ENCODE peak calls at places on chromosomes 6 and 20, in six cellular contexts. One of them, this sample, is unnamed.

GRCh38 chr20:20710847-20711315 is 1.6 kb downstream of the RALGAPA2 start:
- DNase-seq in Peyer's patch: no peak
- DNase-seq in breast epithelium: peak
- DNase-seq in uterus: no peak
- DNase-seq in adrenal gland: no peak
- DNase-seq in body of pancreas: peak
- DNase-seq in this sample: peak

GRCh38 chr6:111804627-111805235 is 68.5 kb downstream of the FYN start:
- DNase-seq in Peyer's patch: no peak
- DNase-seq in breast epithelium: no peak
- DNase-seq in uterus: peak
- DNase-seq in adrenal gland: no peak
- DNase-seq in body of pancreas: no peak
- DNase-seq in this sample: peak

GRCh38 chr6:167831281-167831680 is 4.6 kb downstream of the AFDN start:
- DNase-seq in Peyer's patch: no peak
- DNase-seq in breast epithelium: no peak
- DNase-seq in uterus: no peak
- DNase-seq in adrenal gland: no peak
- DNase-seq in body of pancreas: no peak
- DNase-seq in this sample: no peak

GRCh38 chr6:105192707-105193465 is 13.1 kb upstream of the POPDC3 start:
- DNase-seq in Peyer's patch: no peak
- DNase-seq in breast epithelium: no peak
- DNase-seq in uterus: no peak
- DNase-seq in adrenal gland: no peak
- DNase-seq in body of pancreas: no peak
- DNase-seq in this sample: no peak

GRCh38 chr6:7615611-7616383 is 25.8 kb downstream of the SNRNP48 start:
- DNase-seq in Peyer's patch: no peak
- DNase-seq in breast epithelium: peak
- DNase-seq in uterus: no peak
- DNase-seq in adrenal gland: peak
- DNase-seq in body of pancreas: peak
- DNase-seq in this sample: peak

GRCh38 chr20:21548390-21549035 is 34.6 kb upstream of the NKX2-2 start:
- DNase-seq in Peyer's patch: no peak
- DNase-seq in breast epithelium: no peak
- DNase-seq in uterus: no peak
- DNase-seq in adrenal gland: no peak
- DNase-seq in body of pancreas: no peak
- DNase-seq in this sample: no peak

GRCh38 chr6:154703094-154703493 is 30.1 kb upstream of the SCAF8 start:
- DNase-seq in Peyer's patch: no peak
- DNase-seq in breast epithelium: no peak
- DNase-seq in uterus: no peak
- DNase-seq in adrenal gland: no peak
- DNase-seq in body of pancreas: no peak
- DNase-seq in this sample: no peak

GRCh38 chr6:56357616-56358373 is 110.4 kb upstream of the COL21A1 start:
- DNase-seq in Peyer's patch: no peak
- DNase-seq in breast epithelium: no peak
- DNase-seq in uterus: no peak
- DNase-seq in adrenal gland: no peak
- DNase-seq in body of pancreas: no peak
- DNase-seq in this sample: no peak

GRCh38 chr20:10578607-10579006 is 95.2 kb downstream of the JAG1 start:
- DNase-seq in Peyer's patch: no peak
- DNase-seq in breast epithelium: no peak
- DNase-seq in uterus: no peak
- DNase-seq in adrenal gland: no peak
- DNase-seq in body of pancreas: no peak
- DNase-seq in this sample: no peak

GRCh38 chr20:51185861-51186260 is 163.0 kb upstream of the KCNG1 start:
- DNase-seq in Peyer's patch: no peak
- DNase-seq in breast epithelium: no peak
- DNase-seq in uterus: no peak
- DNase-seq in adrenal gland: no peak
- DNase-seq in body of pancreas: no peak
- DNase-seq in this sample: no peak

GRCh38 chr6:31878761-31879542 is at the start of gene SLC44A4:
- DNase-seq in Peyer's patch: peak
- DNase-seq in breast epithelium: no peak
- DNase-seq in uterus: no peak
- DNase-seq in adrenal gland: no peak
- DNase-seq in body of pancreas: peak
- DNase-seq in this sample: no peak

GRCh38 chr6:22147983-22148797 is 148.6 kb downstream of the PRL start:
- DNase-seq in Peyer's patch: no peak
- DNase-seq in breast epithelium: no peak
- DNase-seq in uterus: no peak
- DNase-seq in adrenal gland: peak
- DNase-seq in body of pancreas: peak
- DNase-seq in this sample: no peak

GRCh38 chr20:43541214-43541613 is 17.6 kb upstream of the SGK2 start:
- DNase-seq in Peyer's patch: no peak
- DNase-seq in breast epithelium: no peak
- DNase-seq in uterus: no peak
- DNase-seq in adrenal gland: no peak
- DNase-seq in body of pancreas: no peak
- DNase-seq in this sample: no peak

GRCh38 chr20:63045991-63046390 is 39.2 kb upstream of the BHLHE23 start:
- DNase-seq in Peyer's patch: no peak
- DNase-seq in breast epithelium: no peak
- DNase-seq in uterus: no peak
- DNase-seq in adrenal gland: no peak
- DNase-seq in body of pancreas: no peak
- DNase-seq in this sample: no peak

GRCh38 chr20:45450097-45450818 is 19.3 kb upstream of the WFDC2 start:
- DNase-seq in Peyer's patch: no peak
- DNase-seq in breast epithelium: no peak
- DNase-seq in uterus: no peak
- DNase-seq in adrenal gland: no peak
- DNase-seq in body of pancreas: no peak
- DNase-seq in this sample: peak

GRCh38 chr6:30304002-30304401 is 22.7 kb upstream of the TRIM39 start:
- DNase-seq in Peyer's patch: no peak
- DNase-seq in breast epithelium: no peak
- DNase-seq in uterus: no peak
- DNase-seq in adrenal gland: no peak
- DNase-seq in body of pancreas: no peak
- DNase-seq in this sample: no peak

GRCh38 chr6:135147637-135148592 is 33.2 kb upstream of the MYB start:
- DNase-seq in Peyer's patch: no peak
- DNase-seq in breast epithelium: no peak
- DNase-seq in uterus: no peak
- DNase-seq in adrenal gland: no peak
- DNase-seq in body of pancreas: no peak
- DNase-seq in this sample: peak
- TF ChIP-seq POLR2A in Peyer's patch: no peak
- TF ChIP-seq POLR2A in breast epithelium: no peak
- TF ChIP-seq POLR2A in uterus: no peak
- TF ChIP-seq POLR2A in adrenal gland: no peak
- TF ChIP-seq POLR2A in body of pancreas: no peak
- TF ChIP-seq POLR2A in this sample: peak

GRCh38 chr6:52089758-52090348 is 2.4 kb upstream of the PKHD1 start:
- DNase-seq in Peyer's patch: no peak
- DNase-seq in breast epithelium: peak
- DNase-seq in uterus: no peak
- DNase-seq in adrenal gland: no peak
- DNase-seq in body of pancreas: peak
- DNase-seq in this sample: no peak

DNA sequence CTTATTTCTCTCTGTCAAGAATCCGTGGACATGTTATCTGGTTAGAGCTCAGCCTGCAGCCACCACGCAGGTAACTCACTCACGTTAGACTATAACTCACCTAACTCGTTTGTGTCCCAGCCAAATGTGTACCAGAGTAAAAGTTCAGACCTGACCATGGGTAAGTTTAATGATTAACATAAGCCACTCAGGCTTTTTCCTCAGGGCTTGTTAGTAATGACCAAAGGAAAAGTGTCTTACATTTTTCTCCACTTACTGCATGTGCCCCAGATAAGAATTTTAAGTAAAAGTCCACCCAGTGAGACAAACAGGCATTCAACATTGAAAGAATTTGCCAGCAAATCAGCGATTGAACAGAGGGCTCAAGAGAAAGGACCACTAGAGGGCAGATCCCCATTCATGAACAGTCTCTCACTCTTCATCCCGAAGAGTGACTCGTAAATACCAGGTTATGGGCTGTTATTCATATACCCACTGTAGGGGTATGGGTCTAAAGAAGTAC is at the start of gene PKHD1:
- DNase-seq in Peyer's patch: no peak
- DNase-seq in breast epithelium: no peak
- DNase-seq in uterus: no peak
- DNase-seq in adrenal gland: no peak
- DNase-seq in body of pancreas: peak
- DNase-seq in this sample: no peak
- TF ChIP-seq POLR2A in Peyer's patch: no peak
- TF ChIP-seq POLR2A in breast epithelium: no peak
- TF ChIP-seq POLR2A in uterus: no peak
- TF ChIP-seq POLR2A in adrenal gland: no peak
- TF ChIP-seq POLR2A in body of pancreas: peak
- TF ChIP-seq POLR2A in this sample: no peak

DNA sequence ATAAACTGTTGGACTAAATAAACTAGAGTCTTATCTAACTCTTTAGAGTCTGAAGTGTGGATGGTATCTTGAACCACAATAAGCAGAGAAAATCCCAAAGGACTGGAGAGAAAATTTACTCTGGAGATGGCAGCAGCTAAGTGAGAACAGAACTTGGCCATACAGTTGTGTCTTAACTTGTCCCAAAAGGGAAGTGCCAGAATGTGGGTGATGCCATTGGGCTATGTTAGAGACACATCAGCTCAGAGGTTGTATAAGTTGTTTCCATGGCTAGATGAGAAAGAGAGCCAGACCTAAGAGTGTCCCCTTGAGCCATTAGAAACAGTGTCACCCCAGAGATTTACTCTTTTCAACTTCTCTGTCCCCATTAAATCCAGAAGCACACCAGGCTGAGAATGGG is 36.2 kb downstream of the FOXO3 start:
- DNase-seq in Peyer's patch: no peak
- DNase-seq in breast epithelium: no peak
- DNase-seq in uterus: no peak
- DNase-seq in adrenal gland: no peak
- DNase-seq in body of pancreas: no peak
- DNase-seq in this sample: peak
- TF ChIP-seq POLR2A in Peyer's patch: no peak
- TF ChIP-seq POLR2A in breast epithelium: no peak
- TF ChIP-seq POLR2A in uterus: no peak
- TF ChIP-seq POLR2A in adrenal gland: no peak
- TF ChIP-seq POLR2A in body of pancreas: no peak
- TF ChIP-seq POLR2A in this sample: no peak

GRCh38 chr20:8154636-8155035 is 22.6 kb downstream of the PLCB1 start:
- DNase-seq in Peyer's patch: no peak
- DNase-seq in breast epithelium: no peak
- DNase-seq in uterus: no peak
- DNase-seq in adrenal gland: no peak
- DNase-seq in body of pancreas: no peak
- DNase-seq in this sample: no peak
- TF ChIP-seq POLR2A in Peyer's patch: no peak
- TF ChIP-seq POLR2A in breast epithelium: no peak
- TF ChIP-seq POLR2A in uterus: no peak
- TF ChIP-seq POLR2A in adrenal gland: no peak
- TF ChIP-seq POLR2A in body of pancreas: no peak
- TF ChIP-seq POLR2A in this sample: no peak

DNA sequence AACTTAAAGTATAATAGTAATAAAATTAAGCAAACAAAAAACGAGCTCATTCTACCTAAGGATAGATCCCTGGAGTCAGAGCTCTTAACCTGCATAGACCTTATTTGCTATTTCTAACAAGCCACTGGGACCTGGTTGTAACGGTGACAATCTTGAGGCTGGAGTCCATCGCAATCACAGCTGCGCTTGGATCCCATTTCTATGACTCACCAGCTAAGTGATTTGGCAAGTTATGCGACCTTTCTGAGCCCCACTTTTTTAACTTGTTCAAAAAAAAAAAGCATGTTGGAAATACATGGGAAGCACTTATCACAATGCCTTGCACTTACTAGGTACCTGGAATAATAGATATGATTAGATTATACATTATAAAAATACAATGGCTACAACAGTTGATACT is 389.5 kb upstream of the CDH4 start:
- DNase-seq in Peyer's patch: no peak
- DNase-seq in breast epithelium: no peak
- DNase-seq in uterus: no peak
- DNase-seq in adrenal gland: no peak
- DNase-seq in body of pancreas: peak
- DNase-seq in this sample: no peak
- TF ChIP-seq POLR2A in Peyer's patch: no peak
- TF ChIP-seq POLR2A in breast epithelium: no peak
- TF ChIP-seq POLR2A in uterus: no peak
- TF ChIP-seq POLR2A in adrenal gland: no peak
- TF ChIP-seq POLR2A in body of pancreas: no peak
- TF ChIP-seq POLR2A in this sample: no peak

GRCh38 chr20:58650776-58651547 is at the start of gene STX16:
- DNase-seq in Peyer's patch: peak
- DNase-seq in breast epithelium: peak
- DNase-seq in uterus: peak
- DNase-seq in adrenal gland: peak
- DNase-seq in body of pancreas: peak
- DNase-seq in this sample: peak

GRCh38 chr20:58651823-58652605 is 931 bp downstream of the STX16 start:
- DNase-seq in Peyer's patch: peak
- DNase-seq in breast epithelium: peak
- DNase-seq in uterus: no peak
- DNase-seq in adrenal gland: peak
- DNase-seq in body of pancreas: peak
- DNase-seq in this sample: peak

GRCh38 chr20:58650181-58650775 is 805 bp upstream of the STX16 start:
- DNase-seq in Peyer's patch: peak
- DNase-seq in breast epithelium: no peak
- DNase-seq in uterus: no peak
- DNase-seq in adrenal gland: peak
- DNase-seq in body of pancreas: peak
- DNase-seq in this sample: peak

GRCh38 chr20:58651548-58651822 is 402 bp downstream of the STX16 start:
- DNase-seq in Peyer's patch: no peak
- DNase-seq in breast epithelium: no peak
- DNase-seq in uterus: peak
- DNase-seq in adrenal gland: no peak
- DNase-seq in body of pancreas: no peak
- DNase-seq in this sample: no peak

DNA sequence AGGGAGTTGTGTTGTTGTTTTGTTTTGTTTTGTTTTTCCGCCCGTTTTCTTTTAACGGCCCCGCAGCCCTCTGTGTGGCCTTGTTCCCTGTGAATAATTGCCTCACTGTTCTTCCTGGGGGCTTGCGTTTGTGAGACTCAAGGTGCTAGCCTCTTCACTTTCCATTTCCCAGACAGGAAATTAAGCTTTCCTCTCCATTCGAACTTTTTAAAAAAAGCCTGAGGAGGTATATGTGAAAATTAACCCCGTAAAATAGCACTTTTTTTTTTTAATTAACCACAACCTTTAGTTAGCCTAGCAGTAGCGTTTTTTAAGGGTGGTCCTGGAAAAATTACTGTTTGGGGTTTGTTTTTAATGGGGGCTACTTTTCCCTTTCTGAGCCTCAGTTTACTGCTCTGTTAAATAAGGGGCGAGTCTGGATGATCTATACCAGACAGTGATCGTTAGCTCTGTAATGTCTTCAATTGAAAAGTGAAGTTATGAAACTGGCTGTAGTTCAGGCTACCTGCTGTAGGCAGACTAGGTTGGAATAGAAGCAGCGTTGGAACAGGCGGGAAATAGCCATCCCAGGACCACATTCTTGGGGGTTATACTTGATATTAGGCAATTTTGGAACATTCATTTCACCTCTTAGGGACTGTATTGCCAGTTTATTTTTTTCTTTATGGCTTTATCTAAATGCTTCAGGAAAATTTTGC is 1.7 kb downstream of the STX16 start:
- DNase-seq in Peyer's patch: no peak
- DNase-seq in breast epithelium: no peak
- DNase-seq in uterus: no peak
- DNase-seq in adrenal gland: no peak
- DNase-seq in body of pancreas: no peak
- DNase-seq in this sample: peak
- TF ChIP-seq POLR2A in Peyer's patch: no peak
- TF ChIP-seq POLR2A in breast epithelium: no peak
- TF ChIP-seq POLR2A in uterus: no peak
- TF ChIP-seq POLR2A in adrenal gland: no peak
- TF ChIP-seq POLR2A in body of pancreas: no peak
- TF ChIP-seq POLR2A in this sample: no peak